ENCODE peak calls at places on chromosomes 12 and 14, in six cellular contexts. One of them, this sample, is unnamed.

GRCh38 chr14:81478446-81478845 is 55.2 kb downstream of the SEL1L start:
- DNase-seq in HFF-Myc: no peak
- DNase-seq in lower leg skin: no peak
- DNase-seq in hepatocyte: no peak
- DNase-seq in GM06990: no peak
- DNase-seq in left ventricle myocardium inferior: no peak
- DNase-seq in this sample: no peak

GRCh38 chr14:105470812-105471771 is 3.5 kb upstream of the CRIP2 start:
- DNase-seq in HFF-Myc: no peak
- DNase-seq in lower leg skin: no peak
- DNase-seq in hepatocyte: no peak
- DNase-seq in GM06990: no peak
- DNase-seq in left ventricle myocardium inferior: peak; percentile 77
- DNase-seq in this sample: no peak

GRCh38 chr14:93099187-93099586 is 16.5 kb downstream of the ITPK1 start:
- DNase-seq in HFF-Myc: no peak
- DNase-seq in lower leg skin: no peak
- DNase-seq in hepatocyte: no peak
- DNase-seq in GM06990: no peak
- DNase-seq in left ventricle myocardium inferior: no peak
- DNase-seq in this sample: no peak

GRCh38 chr14:49997991-49998390 is 105.1 kb downstream of the ARF6 start:
- DNase-seq in HFF-Myc: no peak
- DNase-seq in lower leg skin: no peak
- DNase-seq in hepatocyte: no peak
- DNase-seq in GM06990: no peak
- DNase-seq in left ventricle myocardium inferior: no peak
- DNase-seq in this sample: no peak

GRCh38 chr12:47894068-47894467 is 10.7 kb downstream of the VDR start:
- DNase-seq in HFF-Myc: no peak
- DNase-seq in lower leg skin: no peak
- DNase-seq in hepatocyte: no peak
- DNase-seq in GM06990: no peak
- DNase-seq in left ventricle myocardium inferior: no peak
- DNase-seq in this sample: no peak

GRCh38 chr14:68653754-68654153 is 139.1 kb downstream of the ZFP36L1 start:
- DNase-seq in HFF-Myc: no peak
- DNase-seq in lower leg skin: peak; percentile 57
- DNase-seq in hepatocyte: no peak
- DNase-seq in GM06990: no peak
- DNase-seq in left ventricle myocardium inferior: no peak
- DNase-seq in this sample: no peak

GRCh38 chr12:69840727-69841126 is 15.7 kb downstream of the MYRFL start:
- DNase-seq in HFF-Myc: no peak
- DNase-seq in lower leg skin: no peak
- DNase-seq in hepatocyte: no peak
- DNase-seq in GM06990: no peak
- DNase-seq in left ventricle myocardium inferior: no peak
- DNase-seq in this sample: no peak

GRCh38 chr12:69657376-69658137 is 41.5 kb downstream of the BEST3 start:
- DNase-seq in HFF-Myc: no peak
- DNase-seq in lower leg skin: no peak
- DNase-seq in hepatocyte: no peak
- DNase-seq in GM06990: no peak
- DNase-seq in left ventricle myocardium inferior: no peak
- DNase-seq in this sample: no peak

GRCh38 chr12:15634010-15634676 is 155.0 kb downstream of the EPS8 start:
- DNase-seq in HFF-Myc: no peak
- DNase-seq in lower leg skin: no peak
- DNase-seq in hepatocyte: no peak
- DNase-seq in GM06990: no peak
- DNase-seq in left ventricle myocardium inferior: no peak
- DNase-seq in this sample: no peak

GRCh38 chr14:57060276-57060956 is 208.3 kb downstream of the EXOC5 start:
- DNase-seq in HFF-Myc: no peak
- DNase-seq in lower leg skin: no peak
- DNase-seq in hepatocyte: peak; percentile 34
- DNase-seq in GM06990: peak; percentile 35
- DNase-seq in left ventricle myocardium inferior: no peak
- DNase-seq in this sample: no peak

GRCh38 chr12:93883436-93884154 is 206.4 kb downstream of the CRADD start:
- DNase-seq in HFF-Myc: no peak
- DNase-seq in lower leg skin: no peak
- DNase-seq in hepatocyte: no peak
- DNase-seq in GM06990: no peak
- DNase-seq in left ventricle myocardium inferior: no peak
- DNase-seq in this sample: no peak

GRCh38 chr14:67395876-67396189 is 16.1 kb downstream of the PLEK2 start:
- DNase-seq in HFF-Myc: no peak
- DNase-seq in lower leg skin: no peak
- DNase-seq in hepatocyte: no peak
- DNase-seq in GM06990: no peak
- DNase-seq in left ventricle myocardium inferior: no peak
- DNase-seq in this sample: no peak

GRCh38 chr12:42560977-42561376 is 28.6 kb downstream of the PRICKLE1 start:
- DNase-seq in HFF-Myc: no peak
- DNase-seq in lower leg skin: no peak
- DNase-seq in hepatocyte: no peak
- DNase-seq in GM06990: no peak
- DNase-seq in left ventricle myocardium inferior: no peak
- DNase-seq in this sample: no peak

GRCh38 chr12:22231836-22232235 is 102.7 kb downstream of the ST8SIA1 start:
- DNase-seq in HFF-Myc: no peak
- DNase-seq in lower leg skin: no peak
- DNase-seq in hepatocyte: no peak
- DNase-seq in GM06990: no peak
- DNase-seq in left ventricle myocardium inferior: no peak
- DNase-seq in this sample: no peak

GRCh38 chr12:88309546-88309945 is 167.4 kb downstream of the TMTC3 start:
- DNase-seq in HFF-Myc: no peak
- DNase-seq in lower leg skin: no peak
- DNase-seq in hepatocyte: no peak
- DNase-seq in GM06990: no peak
- DNase-seq in left ventricle myocardium inferior: no peak
- DNase-seq in this sample: no peak

GRCh38 chr12:130813436-130813835 is 25.6 kb downstream of the STX2 start:
- DNase-seq in HFF-Myc: no peak
- DNase-seq in lower leg skin: no peak
- DNase-seq in hepatocyte: no peak
- DNase-seq in GM06990: no peak
- DNase-seq in left ventricle myocardium inferior: no peak
- DNase-seq in this sample: no peak

GRCh38 chr14:68563256-68564131 is 229.4 kb downstream of the ZFP36L1 start:
- DNase-seq in HFF-Myc: no peak
- DNase-seq in lower leg skin: peak; percentile 71
- DNase-seq in hepatocyte: no peak
- DNase-seq in GM06990: no peak
- DNase-seq in left ventricle myocardium inferior: no peak
- DNase-seq in this sample: no peak

GRCh38 chr12:103387385-103387784 is 108.4 kb downstream of the C12orf42 start:
- DNase-seq in HFF-Myc: no peak
- DNase-seq in lower leg skin: no peak
- DNase-seq in hepatocyte: no peak
- DNase-seq in GM06990: no peak
- DNase-seq in left ventricle myocardium inferior: no peak
- DNase-seq in this sample: no peak

GRCh38 chr12:123085730-123086487 is 65.0 kb downstream of the PITPNM2 start:
- DNase-seq in HFF-Myc: no peak
- DNase-seq in lower leg skin: no peak
- DNase-seq in hepatocyte: no peak
- DNase-seq in GM06990: no peak
- DNase-seq in left ventricle myocardium inferior: peak; percentile 62
- DNase-seq in this sample: no peak

GRCh38 chr14:100307215-100308111 is 1.2 kb upstream of the SLC25A29 start:
- DNase-seq in HFF-Myc: no peak
- DNase-seq in lower leg skin: peak; percentile 90
- DNase-seq in hepatocyte: peak; percentile 52
- DNase-seq in GM06990: no peak
- DNase-seq in left ventricle myocardium inferior: no peak
- DNase-seq in this sample: no peak

GRCh38 chr12:116659771-116660481 is 77.9 kb downstream of the SPRING1 start:
- DNase-seq in HFF-Myc: no peak
- DNase-seq in lower leg skin: peak; percentile 46
- DNase-seq in hepatocyte: no peak
- DNase-seq in GM06990: no peak
- DNase-seq in left ventricle myocardium inferior: no peak
- DNase-seq in this sample: no peak

GRCh38 chr12:5778823-5779222 is 166.2 kb downstream of the ANO2 start:
- DNase-seq in HFF-Myc: no peak
- DNase-seq in lower leg skin: no peak
- DNase-seq in hepatocyte: no peak
- DNase-seq in GM06990: no peak
- DNase-seq in left ventricle myocardium inferior: no peak
- DNase-seq in this sample: no peak

GRCh38 chr14:73634333-73634833 is 10.4 kb upstream of the DNAL1 start:
- DNase-seq in HFF-Myc: no peak
- DNase-seq in lower leg skin: no peak
- DNase-seq in hepatocyte: peak; percentile 66
- DNase-seq in GM06990: peak; percentile 18
- DNase-seq in left ventricle myocardium inferior: peak; percentile 38
- DNase-seq in this sample: no peak

GRCh38 chr14:35409595-35409994 is 5.0 kb upstream of the NFKBIA start:
- DNase-seq in HFF-Myc: no peak
- DNase-seq in lower leg skin: no peak
- DNase-seq in hepatocyte: no peak
- DNase-seq in GM06990: no peak
- DNase-seq in left ventricle myocardium inferior: no peak
- DNase-seq in this sample: no peak

GRCh38 chr12:45987339-45987726 is 3.0 kb downstream of the SCAF11 start:
- DNase-seq in HFF-Myc: no peak
- DNase-seq in lower leg skin: no peak
- DNase-seq in hepatocyte: no peak
- DNase-seq in GM06990: no peak
- DNase-seq in left ventricle myocardium inferior: no peak
- DNase-seq in this sample: no peak

GRCh38 chr12:2922329-2922728 is 31.6 kb downstream of the TULP3 start:
- DNase-seq in HFF-Myc: no peak
- DNase-seq in lower leg skin: no peak
- DNase-seq in hepatocyte: no peak
- DNase-seq in GM06990: no peak
- DNase-seq in left ventricle myocardium inferior: no peak
- DNase-seq in this sample: no peak

DNA sequence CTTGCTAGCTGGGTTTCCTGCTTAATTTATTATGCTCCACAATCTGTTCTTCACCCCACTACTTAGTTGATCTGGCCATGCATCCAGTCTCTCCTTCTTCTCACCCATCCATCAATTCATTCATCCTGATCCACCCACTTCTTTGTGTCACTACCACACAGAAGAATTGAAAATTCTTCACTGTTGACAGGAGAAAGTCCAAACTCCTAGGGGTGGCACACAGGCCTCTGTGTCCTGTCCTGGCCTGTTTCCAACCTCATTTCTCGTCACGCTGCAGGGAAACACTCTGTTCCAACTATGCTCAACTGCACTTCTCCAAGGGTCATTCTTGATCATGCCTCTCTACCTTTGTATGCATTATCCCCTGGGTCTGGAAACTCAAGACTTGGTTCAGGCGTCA is 10.6 kb upstream of the KRT83 start:
- DNase-seq in HFF-Myc: no peak
- DNase-seq in lower leg skin: no peak
- DNase-seq in hepatocyte: no peak
- DNase-seq in GM06990: no peak
- DNase-seq in left ventricle myocardium inferior: no peak
- DNase-seq in this sample: no peak
- TF ChIP-seq CTCF in HFF-Myc: no peak
- TF ChIP-seq CTCF in lower leg skin: no peak
- TF ChIP-seq CTCF in hepatocyte: no peak
- TF ChIP-seq CTCF in GM06990: no peak
- TF ChIP-seq CTCF in left ventricle myocardium inferior: no peak
- TF ChIP-seq CTCF in this sample: no peak

GRCh38 chr14:96162741-96163140 is 41.9 kb upstream of the BDKRB2 start:
- DNase-seq in HFF-Myc: no peak
- DNase-seq in lower leg skin: peak; percentile 74
- DNase-seq in hepatocyte: no peak
- DNase-seq in GM06990: no peak
- DNase-seq in left ventricle myocardium inferior: no peak
- DNase-seq in this sample: no peak
- TF ChIP-seq CTCF in HFF-Myc: no peak
- TF ChIP-seq CTCF in lower leg skin: no peak
- TF ChIP-seq CTCF in hepatocyte: no peak
- TF ChIP-seq CTCF in GM06990: no peak
- TF ChIP-seq CTCF in left ventricle myocardium inferior: no peak
- TF ChIP-seq CTCF in this sample: no peak

GRCh38 chr12:132360906-132361777 is 31.8 kb upstream of the GALNT9 start:
- DNase-seq in HFF-Myc: no peak
- DNase-seq in lower leg skin: no peak
- DNase-seq in hepatocyte: no peak
- DNase-seq in GM06990: no peak
- DNase-seq in left ventricle myocardium inferior: peak; percentile 11
- DNase-seq in this sample: no peak

GRCh38 chr12:132363661-132364347 is 34.4 kb upstream of the GALNT9 start:
- DNase-seq in HFF-Myc: no peak
- DNase-seq in lower leg skin: no peak
- DNase-seq in hepatocyte: no peak
- DNase-seq in GM06990: no peak
- DNase-seq in left ventricle myocardium inferior: no peak
- DNase-seq in this sample: no peak

GRCh38 chr12:132365226-132365625 is 35.8 kb upstream of the GALNT9 start:
- DNase-seq in HFF-Myc: no peak
- DNase-seq in lower leg skin: no peak
- DNase-seq in hepatocyte: no peak
- DNase-seq in GM06990: no peak
- DNase-seq in left ventricle myocardium inferior: no peak
- DNase-seq in this sample: no peak

GRCh38 chr12:132364348-132364902 is 35.0 kb upstream of the GALNT9 start:
- DNase-seq in HFF-Myc: no peak
- DNase-seq in lower leg skin: no peak
- DNase-seq in hepatocyte: no peak
- DNase-seq in GM06990: no peak
- DNase-seq in left ventricle myocardium inferior: no peak
- DNase-seq in this sample: no peak

DNA sequence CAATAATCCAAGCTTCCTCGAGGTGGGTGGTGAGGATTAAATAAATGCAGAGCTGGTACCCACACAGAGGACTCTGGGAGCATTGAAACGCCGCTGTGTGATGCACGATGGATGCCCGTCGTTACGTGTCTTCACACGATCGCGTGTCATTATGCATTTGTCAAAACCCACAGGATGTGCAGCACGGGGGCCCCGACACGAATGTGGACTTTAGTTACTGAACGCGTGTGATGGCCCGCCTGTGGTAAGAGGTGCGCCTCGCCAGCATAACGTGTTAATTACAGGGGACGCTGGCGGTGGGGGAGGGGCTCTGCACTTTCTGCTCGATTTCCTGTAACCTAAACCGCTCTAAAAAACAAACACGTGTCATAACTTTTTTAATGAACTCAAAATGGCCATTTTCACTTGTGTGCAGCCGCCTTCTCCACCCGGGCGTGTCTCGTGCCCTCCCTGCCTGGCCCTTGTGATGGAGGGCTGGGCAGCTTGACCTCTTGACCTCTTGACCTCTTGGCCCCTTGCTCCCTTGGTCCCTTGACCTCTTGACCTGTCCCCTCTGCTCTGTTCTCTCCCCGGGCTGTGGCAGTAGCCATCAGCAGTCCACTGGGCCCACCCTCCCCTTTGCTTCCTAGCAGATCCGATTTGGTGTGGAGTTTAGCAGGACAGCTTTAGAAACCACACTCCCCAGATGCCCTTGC is 33.7 kb upstream of the GALNT9 start:
- DNase-seq in HFF-Myc: no peak
- DNase-seq in lower leg skin: no peak
- DNase-seq in hepatocyte: no peak
- DNase-seq in GM06990: no peak
- DNase-seq in left ventricle myocardium inferior: peak; percentile 5
- DNase-seq in this sample: no peak
- TF ChIP-seq CTCF in HFF-Myc: no peak
- TF ChIP-seq CTCF in lower leg skin: no peak
- TF ChIP-seq CTCF in hepatocyte: no peak
- TF ChIP-seq CTCF in GM06990: no peak
- TF ChIP-seq CTCF in left ventricle myocardium inferior: no peak
- TF ChIP-seq CTCF in this sample: no peak

GRCh38 chr14:51462706-51463105 is 189.0 kb upstream of the FRMD6 start:
- DNase-seq in HFF-Myc: no peak
- DNase-seq in lower leg skin: no peak
- DNase-seq in hepatocyte: no peak
- DNase-seq in GM06990: no peak
- DNase-seq in left ventricle myocardium inferior: no peak
- DNase-seq in this sample: no peak
- TF ChIP-seq CTCF in HFF-Myc: no peak
- TF ChIP-seq CTCF in lower leg skin: no peak
- TF ChIP-seq CTCF in hepatocyte: no peak
- TF ChIP-seq CTCF in GM06990: no peak
- TF ChIP-seq CTCF in left ventricle myocardium inferior: no peak
- TF ChIP-seq CTCF in this sample: no peak

This sample was measured in omental fat pad.